ENCODE peak calls at places on chromosomes 13 and 19, in ten cellular contexts. D is fibroblast of pulmonary artery, T is AG04449, F is left ventricle myocardium inferior, N is GM12864, G is WERI-Rb-1, U is heart left ventricle, R is progenitor cell of endocrine pancreas, B is WTC11, A is dorsolateral prefrontal cortex. L is an unnamed sample.

GRCh38 chr19:44960906-44961734 is 5.9 kb downstream of the CLPTM1 start:
- DNase-seq in D (no peak), T (no peak), F (no peak), N (no peak), G (no peak), U (no peak), R (no peak), B (no peak), A (no peak), L (peak; percentile 22)

GRCh38 chr19:6069268-6069771 is 41.0 kb downstream of the RFX2 start:
- DNase-seq in D (no peak), T (no peak), F (no peak), N (no peak), G (no peak), U (no peak), R (no peak), B (no peak), A (no peak), L (no peak)

GRCh38 chr13:113724016-113724758 is 34.8 kb upstream of the TMEM255B start:
- DNase-seq in D (no peak), T (no peak), F (no peak), N (no peak), G (peak; percentile 20), U (no peak), R (no peak), B (no peak), A (no peak), L (no peak)

GRCh38 chr13:102682727-102683126 is 12.1 kb downstream of the METTL21C start:
- DNase-seq in D (no peak), T (no peak), F (no peak), N (no peak), G (no peak), U (no peak), R (no peak), B (no peak), A (no peak), L (no peak)

GRCh38 chr13:31610270-31610998 is 128.9 kb upstream of the RXFP2 start:
- DNase-seq in D (no peak), T (no peak), F (no peak), N (no peak), G (no peak), U (no peak), R (no peak), B (no peak), A (no peak), L (no peak)

GRCh38 chr13:112117955-112118302 is 51.0 kb downstream of the SOX1 start:
- DNase-seq in D (no peak), T (no peak), F (no peak), N (no peak), G (no peak), U (no peak), R (no peak), B (no peak), A (no peak), L (no peak)

GRCh38 chr13:27131202-27131623 is 40.4 kb downstream of the USP12 start:
- DNase-seq in D (no peak), T (no peak), F (no peak), N (peak; percentile 97), G (no peak), U (no peak), R (no peak), B (no peak), A (no peak), L (peak; percentile 28)

GRCh38 chr19:6150289-6150688 is 14.8 kb downstream of the ACSBG2 start:
- DNase-seq in D (no peak), T (no peak), F (no peak), N (no peak), G (no peak), U (no peak), R (no peak), B (no peak), A (no peak), L (no peak)

GRCh38 chr19:46958542-46958941 is 61.1 kb upstream of the NPAS1 start:
- DNase-seq in D (peak; percentile 81), T (no peak), F (no peak), N (no peak), G (no peak), U (no peak), R (no peak), B (no peak), A (no peak), L (no peak)

GRCh38 chr19:14248578-14249011 is 42.6 kb upstream of the ADGRL1 start:
- DNase-seq in D (peak; percentile 55), T (no peak), F (peak; percentile 18), N (no peak), G (peak; percentile 93), U (peak; percentile 32), R (peak; percentile 58), B (peak; percentile 90), A (peak; percentile 75), L (peak; percentile 32)

GRCh38 chr13:77833331-77833863 is 85.2 kb downstream of the EDNRB start:
- DNase-seq in D (peak; percentile 88), T (no peak), F (no peak), N (no peak), G (no peak), U (no peak), R (no peak), B (no peak), A (no peak), L (no peak)

GRCh38 chr19:31220540-31220939 is 128.7 kb downstream of the TSHZ3 start:
- DNase-seq in D (peak; percentile 25), T (no peak), F (no peak), N (no peak), G (no peak), U (no peak), R (no peak), B (no peak), A (no peak), L (no peak)

GRCh38 chr13:36758345-36758744 is 60.7 kb upstream of the RFXAP start:
- DNase-seq in D (no peak), T (no peak), F (no peak), N (no peak), G (no peak), U (no peak), R (no peak), B (no peak), A (no peak), L (no peak)

DNA sequence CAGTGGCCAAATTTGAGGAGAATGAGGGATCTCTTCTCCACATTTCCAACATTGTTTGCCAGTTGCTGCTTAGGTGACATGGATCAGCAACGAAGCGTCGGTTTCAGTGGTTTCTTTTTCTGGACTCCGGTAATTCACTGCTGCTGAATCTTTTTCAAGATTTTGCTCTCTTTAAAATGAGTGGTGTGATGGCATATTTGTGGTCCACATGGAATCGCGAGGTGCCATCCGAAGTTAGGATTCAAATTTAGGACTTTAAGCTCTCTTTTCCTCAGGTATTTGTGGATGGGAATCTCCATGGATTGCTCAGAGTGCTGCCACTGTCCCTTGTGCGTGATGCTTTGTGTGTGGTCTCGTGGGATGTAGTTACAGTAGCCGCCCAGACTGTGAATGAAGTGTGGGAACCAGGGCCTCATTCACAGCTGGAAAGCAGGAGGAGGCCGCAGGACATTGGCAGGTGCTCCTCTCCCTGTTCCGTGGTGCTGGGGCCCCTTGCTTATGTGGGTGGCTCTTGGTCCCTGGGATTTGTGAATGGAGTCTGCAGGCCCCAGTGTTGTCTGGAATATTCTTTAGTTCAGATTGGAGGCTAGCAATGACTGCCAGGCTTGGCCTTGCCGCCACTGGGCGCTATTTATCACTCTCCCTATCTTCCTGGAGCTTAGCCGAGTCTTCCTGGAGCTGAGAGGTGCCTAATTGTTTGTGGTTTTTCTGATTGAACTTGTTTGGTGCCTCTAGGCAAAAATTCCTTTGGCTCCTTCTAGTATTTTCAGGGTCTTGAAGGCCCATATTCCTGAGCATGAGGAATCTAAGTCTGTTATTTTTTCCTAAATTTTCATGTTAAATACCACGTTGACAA is 1.5 kb downstream of the ILF3 start:
- DNase-seq in D (peak; percentile 30), T (no peak), F (no peak), N (no peak), G (peak; percentile 29), U (no peak), R (no peak), B (no peak), A (no peak), L (no peak)
- TF ChIP-seq CTCF in D (no peak), T (no peak), F (no peak), N (no peak), G (peak; percentile 3), U (no peak), R (no peak), B (no peak), A (no peak), L (no peak)

DNA sequence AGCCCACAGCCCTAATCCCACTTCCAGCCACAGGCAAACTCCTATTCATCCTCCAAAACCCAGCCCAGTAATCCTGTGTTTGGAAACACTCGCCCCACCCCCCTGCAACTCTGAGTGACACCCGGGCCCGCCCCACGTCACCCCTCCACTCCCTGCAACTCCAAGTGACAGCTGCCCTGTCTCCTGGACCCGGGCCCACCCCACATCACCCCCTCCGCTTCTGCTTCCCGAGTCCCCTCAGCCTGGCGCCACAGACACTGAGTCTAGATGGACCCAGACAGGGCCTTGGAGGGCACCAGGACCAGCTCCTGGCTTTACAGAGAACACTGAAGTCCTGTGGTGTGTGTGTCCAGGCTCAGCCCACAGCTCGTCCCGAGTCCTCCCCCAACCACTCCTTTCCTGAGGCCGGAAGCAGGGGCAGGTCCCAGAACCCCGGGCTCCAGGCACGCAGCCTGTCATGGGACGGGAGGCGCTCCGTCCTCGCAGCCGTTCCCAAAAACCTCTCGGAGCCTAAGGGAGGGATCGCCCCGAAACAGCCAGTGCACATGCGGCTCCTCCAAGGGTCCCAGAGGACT is 7.7 kb downstream of the REXO1 start:
- DNase-seq in D (peak; percentile 53), T (no peak), F (peak; percentile 66), N (no peak), G (no peak), U (peak; percentile 76), R (no peak), B (no peak), A (no peak), L (no peak)
- TF ChIP-seq CTCF in D (no peak), T (no peak), F (no peak), N (no peak), G (no peak), U (no peak), R (no peak), B (no peak), A (no peak), L (no peak)

DNA sequence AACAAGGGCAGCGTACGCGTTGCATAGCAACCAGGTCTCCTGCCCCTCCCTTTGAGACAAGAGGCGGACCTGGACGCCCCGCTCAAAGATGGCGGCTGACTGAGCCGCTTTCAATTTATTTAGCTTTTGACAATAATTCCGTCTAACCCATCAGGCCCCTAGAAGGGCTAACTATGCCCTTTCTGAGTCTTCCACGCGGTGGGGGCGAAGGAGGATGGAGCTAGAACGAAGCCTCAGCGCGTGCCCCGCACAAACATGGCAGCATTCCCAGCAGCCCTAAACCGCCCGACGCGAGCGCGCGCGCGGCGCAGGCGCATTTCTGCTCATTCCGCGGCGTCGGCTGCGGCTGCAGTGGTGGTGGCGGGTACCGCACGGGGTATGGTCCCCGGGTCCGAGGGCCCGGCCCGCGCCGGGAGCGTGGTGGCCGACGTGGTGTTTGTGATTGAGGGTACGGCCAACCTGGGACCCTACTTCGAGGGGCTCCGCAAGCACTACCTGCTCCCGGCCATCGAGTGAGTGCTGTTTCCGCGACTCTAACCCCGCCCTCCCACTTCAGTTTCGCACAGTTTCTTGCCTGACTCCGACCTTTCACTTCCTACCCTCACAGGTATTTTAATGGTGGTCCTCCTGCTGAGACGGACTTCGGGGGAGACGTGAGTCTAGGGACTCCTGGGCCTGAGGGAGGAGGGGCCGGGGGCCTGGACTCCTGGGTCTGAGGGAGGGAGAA is at the start of gene MED25:
- DNase-seq in D (peak; percentile 87), T (no peak), F (peak; percentile 86), N (peak; percentile 73), G (peak; percentile 85), U (peak; percentile 90), R (peak; percentile 82), B (peak; percentile 86), A (peak; percentile 84), L (peak; percentile 91)
- TF ChIP-seq CTCF in D (no peak), T (peak; percentile 25), F (peak; percentile 66), N (peak; percentile 28), G (peak; percentile 10), U (peak; percentile 26), R (peak; percentile 41), B (no peak), A (peak; percentile 52), L (no peak)

GRCh38 chr19:50735869-50736268 is 12.7 kb downstream of the CLEC11A start:
- DNase-seq in D (no peak), T (no peak), F (no peak), N (no peak), G (no peak), U (no peak), R (no peak), B (no peak), A (no peak), L (no peak)
- TF ChIP-seq CTCF in D (no peak), T (no peak), F (no peak), N (no peak), G (no peak), U (no peak), R (no peak), B (no peak), A (no peak), L (no peak)